ENCODE peak calls at places on chromosomes 1 and 21, in five cellular contexts. P is lower leg skin, M is AG04450, V is NB4, I is MM.1S. T is an unnamed sample.
A peak's percentile ranks its signal among the peaks of the same experiment; 100 is the strongest.

GRCh38 chr21:34926784-34927548 is 122.1 kb downstream of the RUNX1 start:
- DNase-seq in V (no peak), I (no peak), P (no peak), M (no peak), T (peak; percentile 91)

GRCh38 chr1:79588719-79589118 is 582.2 kb upstream of the ADGRL4 start:
- DNase-seq in I (no peak), V (no peak), M (no peak), P (no peak), T (no peak)

GRCh38 chr21:39728341-39728740 is 16.6 kb upstream of the IGSF5 start:
- DNase-seq in V (no peak), P (no peak), M (no peak), I (no peak), T (no peak)

GRCh38 chr1:34538481-34538880 is 216.4 kb upstream of the GJB5 start:
- DNase-seq in V (no peak), M (no peak), I (no peak), P (no peak), T (no peak)

GRCh38 chr1:77833521-77834100 is 54.2 kb downstream of the MIGA1 start:
- DNase-seq in I (no peak), M (no peak), V (no peak), P (no peak), T (no peak)

GRCh38 chr1:234727018-234727757 is 117.2 kb upstream of the IRF2BP2 start:
- DNase-seq in P (no peak), M (no peak), I (peak; percentile 60), V (peak; percentile 36), T (no peak)

GRCh38 chr1:163257763-163258162 is 55.0 kb upstream of the RGS5 start:
- DNase-seq in P (no peak), M (no peak), I (no peak), V (no peak), T (no peak)

GRCh38 chr1:23594927-23595353 is 35.6 kb upstream of the ID3 start:
- DNase-seq in I (no peak), P (no peak), V (peak; percentile 38), M (no peak), T (no peak)

GRCh38 chr1:168085401-168085872 is 51.3 kb downstream of the GPR161 start:
- DNase-seq in P (no peak), I (no peak), M (no peak), V (no peak), T (no peak)

GRCh38 chr1:6069573-6069972 is 23.9 kb downstream of the KCNAB2 start:
- DNase-seq in M (no peak), I (no peak), V (no peak), P (no peak), T (no peak)

GRCh38 chr1:101309334-101310221 is 72.8 kb downstream of the S1PR1 start:
- DNase-seq in M (no peak), P (no peak), V (peak; percentile 72), I (peak; percentile 40), T (peak; percentile 53)

DNA sequence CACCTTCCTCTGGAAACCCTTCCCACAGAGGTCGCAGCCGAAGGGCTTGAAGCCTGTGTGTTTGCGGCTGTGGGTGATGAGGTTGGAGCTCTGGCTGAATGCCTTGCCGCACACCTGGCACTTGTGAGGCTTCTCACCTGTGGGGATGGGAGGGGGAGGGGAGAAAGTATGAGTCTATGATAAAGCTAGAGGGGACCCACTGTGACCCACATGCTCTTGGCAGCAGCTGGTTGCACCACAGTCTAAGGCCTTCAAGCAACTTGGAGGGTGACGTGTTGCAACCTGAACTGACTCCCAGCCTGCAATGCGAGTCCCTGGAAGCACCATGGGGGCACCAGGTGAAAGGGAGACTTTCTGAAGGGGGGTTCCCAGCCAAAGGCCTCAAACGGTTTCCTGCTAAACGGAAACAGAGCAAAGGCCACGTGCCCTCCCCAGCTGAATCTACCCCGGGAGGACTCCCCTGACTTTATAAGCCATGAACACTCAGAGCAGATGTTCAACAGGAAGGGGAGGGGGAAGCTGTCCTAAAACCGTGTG is 10.6 kb downstream of the GFI1 start:
- DNase-seq in M (no peak), P (no peak), V (peak; percentile 93), I (no peak), T (peak; percentile 31)
- H3K4me3 ChIP-seq in M (no peak overlapping the region), P (no peak overlapping the region), V (peak overlapping the region; percentile 99), I (no peak overlapping the region), T (no peak overlapping the region)

GRCh38 chr1:85198864-85199263 is 2.0 kb downstream of the SYDE2 start:
- DNase-seq in I (no peak), M (no peak), V (no peak), P (no peak), T (peak; percentile 84)
- H3K4me3 ChIP-seq in I (peak overlapping the region; percentile 83), M (peak overlapping the region; percentile 79), V (peak overlapping the region; percentile 12), P (no peak overlapping the region), T (no peak overlapping the region)

GRCh38 chr1:41381691-41382530 is 20.7 kb downstream of the FOXO6 start:
- DNase-seq in M (no peak), V (no peak), P (no peak), I (no peak), T (peak; percentile 28)
- H3K4me3 ChIP-seq in M (peak overlapping the region; percentile 48), V (no peak overlapping the region), P (peak overlapping the region; percentile 21), I (no peak overlapping the region), T (peak overlapping the region; percentile 57)

DNA sequence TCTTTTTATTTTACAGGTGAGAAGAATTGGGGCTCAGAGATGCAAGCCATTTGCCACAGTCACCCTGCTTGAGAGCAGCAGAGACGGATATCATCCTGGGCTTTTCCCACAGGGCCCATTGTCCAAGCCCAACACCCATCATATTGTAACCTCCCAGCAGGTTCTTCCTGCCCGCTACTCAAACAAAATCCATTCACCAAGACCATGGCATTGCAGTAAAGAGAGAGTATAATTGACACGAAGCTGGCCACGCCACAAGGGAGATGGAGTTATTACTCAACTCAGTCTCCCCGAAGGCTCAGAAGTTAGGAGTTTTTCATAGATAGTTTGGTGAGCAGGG is 60.9 kb upstream of the KLHDC7A start:
- DNase-seq in I (no peak), V (no peak), M (no peak), P (no peak), T (no peak)
- H3K4me3 ChIP-seq in I (no peak overlapping the region), V (no peak overlapping the region), M (no peak overlapping the region), P (no peak overlapping the region), T (no peak overlapping the region)

DNA sequence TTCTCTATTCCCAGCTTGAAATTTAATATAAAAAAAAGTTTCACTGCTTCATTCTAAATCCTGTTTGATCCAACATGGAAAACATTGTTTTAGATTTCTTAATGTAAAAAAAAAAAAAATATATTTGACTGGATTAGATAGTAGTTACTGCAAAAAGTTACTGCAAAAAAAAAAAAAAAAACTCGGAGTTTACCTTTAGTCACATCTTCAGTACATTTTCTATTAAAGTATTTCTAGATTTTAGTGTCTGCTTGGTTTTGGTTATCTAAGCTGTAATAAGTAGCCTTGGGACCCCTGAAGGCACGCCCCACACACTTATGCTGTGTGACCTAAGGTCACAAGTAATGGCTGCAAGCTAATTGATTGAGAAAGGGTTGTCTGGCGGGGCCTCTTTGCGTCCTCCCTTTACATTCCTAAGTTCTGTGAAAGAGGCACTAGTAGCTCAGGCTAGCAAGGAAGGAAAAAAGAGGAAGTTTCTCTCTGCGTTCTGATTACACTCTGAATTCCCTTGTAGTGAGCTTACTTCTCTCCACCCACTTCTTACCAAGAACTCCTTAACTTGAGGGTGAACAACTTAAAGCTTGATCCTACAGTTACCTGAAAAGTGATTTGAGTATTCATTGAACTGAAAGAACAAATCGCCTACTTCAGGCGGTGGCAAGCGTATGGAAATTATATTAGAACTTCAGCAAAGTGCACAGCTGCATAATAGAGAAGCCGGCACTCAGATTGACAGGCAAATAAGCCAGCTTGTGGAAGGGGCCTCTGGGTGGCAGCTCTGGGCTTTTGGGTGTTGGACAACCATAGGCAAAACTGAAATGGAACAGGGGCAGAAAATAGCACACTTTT is 464.2 kb downstream of the USP25 start:
- DNase-seq in I (peak; percentile 82), P (peak; percentile 47), V (peak; percentile 80), M (peak; percentile 60), T (no peak)
- H3K4me3 ChIP-seq in I (peak overlapping the region; percentile 66), P (no peak overlapping the region), V (no peak overlapping the region), M (peak overlapping the region; percentile 60), T (no peak overlapping the region)